ENCODE peak calls at places on chromosomes 2 and 18, in six cellular contexts. S is AG10803, C is OCI-M1, M is A549, X is 8988T, T is cerebellar cortex. R is an unnamed sample.

GRCh38 chr2:35933031-35933430 is 422.5 kb upstream of the CRIM1 start:
- DNase-seq in S (no peak), C (no peak), M (no peak), X (no peak), T (no peak), R (no peak)

GRCh38 chr18:79528846-79529245 is 133.1 kb downstream of the NFATC1 start:
- DNase-seq in S (peak), C (peak), M (peak), X (peak), T (peak), R (peak)

GRCh38 chr2:23537991-23538390 is 153.0 kb downstream of the KLHL29 start:
- DNase-seq in S (peak), C (no peak), M (no peak), X (no peak), T (no peak), R (no peak)

GRCh38 chr2:119263656-119264055 is 40.0 kb downstream of the STEAP3 start:
- DNase-seq in S (no peak), C (peak), M (no peak), X (no peak), T (peak), R (no peak)

GRCh38 chr2:71620851-71621251 is 167.5 kb downstream of the DYSF start:
- DNase-seq in S (no peak), C (no peak), M (no peak), X (no peak), T (no peak), R (no peak)

GRCh38 chr2:195472835-195473234 is 184.2 kb upstream of the SLC39A10 start:
- DNase-seq in S (no peak), C (no peak), M (no peak), X (no peak), T (no peak), R (no peak)

GRCh38 chr2:217125004-217125403 is 265.1 kb upstream of the TNP1 start:
- DNase-seq in S (peak), C (no peak), M (no peak), X (no peak), T (no peak), R (no peak)

GRCh38 chr18:50614838-50615237 is 55.0 kb downstream of the MAPK4 start:
- DNase-seq in S (peak), C (no peak), M (peak), X (no peak), T (no peak), R (no peak)

GRCh38 chr2:9029721-9030120 is 26.2 kb upstream of the MBOAT2 start:
- DNase-seq in S (no peak), C (no peak), M (no peak), X (no peak), T (no peak), R (no peak)

GRCh38 chr18:58572181-58572580 is 56.7 kb downstream of the ALPK2 start:
- DNase-seq in S (peak), C (no peak), M (peak), X (no peak), T (no peak), R (no peak)

GRCh38 chr2:172273910-172274571 is 153.3 kb upstream of the ITGA6 start:
- DNase-seq in S (no peak), C (no peak), M (no peak), X (no peak), T (no peak), R (no peak)

GRCh38 chr18:26574958-26575864 is 26.9 kb upstream of the KCTD1 start:
- DNase-seq in S (peak), C (peak), M (peak), X (no peak), T (peak), R (no peak)

R was measured in erythroblast.